ENCODE peak calls at places on chromosome 22, in ten cellular contexts. One of them, this sample, is unnamed.

GRCh38 chr22:19941365-19942070 is at the start of the genes COMT and TXNRD2:
- DNase-seq in AML-193: peak
- DNase-seq in IMR-90: peak
- DNase-seq in pancreas: peak
- DNase-seq in activated naive CD4-positive, alpha-beta T cell treated with anti-CD3 and anti-CD28 coated beads, Interleukin-2, amount 50 U/mL, for 16 hours: peak
- DNase-seq in HEK293T: peak
- DNase-seq in GOT3: no peak
- DNase-seq in right atrium auricular region: no peak
- DNase-seq in astrocyte of the spinal cord: peak
- DNase-seq in fibroblast of villous mesenchyme: peak
- DNase-seq in this sample: no peak

GRCh38 chr22:19118601-19118880 is 3.7 kb downstream of the DGCR2 start:
- DNase-seq in activated naive CD4-positive, alpha-beta T cell treated with anti-CD3 and anti-CD28 coated beads, Interleukin-2, amount 50 U/mL, for 16 hours: no peak
- DNase-seq in astrocyte of the spinal cord: no peak
- DNase-seq in pancreas: no peak
- DNase-seq in HEK293T: no peak
- DNase-seq in right atrium auricular region: no peak
- DNase-seq in IMR-90: no peak
- DNase-seq in AML-193: no peak
- DNase-seq in GOT3: no peak
- DNase-seq in fibroblast of villous mesenchyme: no peak
- DNase-seq in this sample: no peak

GRCh38 chr22:34236527-34236926 is 316.3 kb upstream of the LARGE1 start:
- DNase-seq in astrocyte of the spinal cord: no peak
- DNase-seq in pancreas: no peak
- DNase-seq in HEK293T: no peak
- DNase-seq in activated naive CD4-positive, alpha-beta T cell treated with anti-CD3 and anti-CD28 coated beads, Interleukin-2, amount 50 U/mL, for 16 hours: no peak
- DNase-seq in GOT3: no peak
- DNase-seq in fibroblast of villous mesenchyme: no peak
- DNase-seq in right atrium auricular region: peak
- DNase-seq in IMR-90: no peak
- DNase-seq in AML-193: no peak
- DNase-seq in this sample: no peak

GRCh38 chr22:30328466-30329049 is 1.8 kb upstream of the TBC1D10A start:
- DNase-seq in fibroblast of villous mesenchyme: peak
- DNase-seq in activated naive CD4-positive, alpha-beta T cell treated with anti-CD3 and anti-CD28 coated beads, Interleukin-2, amount 50 U/mL, for 16 hours: no peak
- DNase-seq in pancreas: no peak
- DNase-seq in right atrium auricular region: no peak
- DNase-seq in GOT3: no peak
- DNase-seq in astrocyte of the spinal cord: no peak
- DNase-seq in AML-193: no peak
- DNase-seq in IMR-90: no peak
- DNase-seq in HEK293T: no peak
- DNase-seq in this sample: no peak

GRCh38 chr22:31676700-31677099 is 14.7 kb upstream of the PISD start:
- DNase-seq in IMR-90: peak
- DNase-seq in GOT3: peak
- DNase-seq in HEK293T: no peak
- DNase-seq in fibroblast of villous mesenchyme: peak
- DNase-seq in astrocyte of the spinal cord: peak
- DNase-seq in pancreas: peak
- DNase-seq in right atrium auricular region: peak
- DNase-seq in AML-193: peak
- DNase-seq in activated naive CD4-positive, alpha-beta T cell treated with anti-CD3 and anti-CD28 coated beads, Interleukin-2, amount 50 U/mL, for 16 hours: peak
- DNase-seq in this sample: peak

GRCh38 chr22:31394326-31394725 is 5.1 kb upstream of the DRG1 start:
- DNase-seq in AML-193: no peak
- DNase-seq in pancreas: no peak
- DNase-seq in IMR-90: peak
- DNase-seq in HEK293T: no peak
- DNase-seq in activated naive CD4-positive, alpha-beta T cell treated with anti-CD3 and anti-CD28 coated beads, Interleukin-2, amount 50 U/mL, for 16 hours: no peak
- DNase-seq in right atrium auricular region: no peak
- DNase-seq in fibroblast of villous mesenchyme: no peak
- DNase-seq in GOT3: no peak
- DNase-seq in astrocyte of the spinal cord: no peak
- DNase-seq in this sample: no peak

GRCh38 chr22:38981659-38982007 is 514 bp upstream of the APOBEC3B start:
- DNase-seq in IMR-90: no peak
- DNase-seq in pancreas: no peak
- DNase-seq in AML-193: no peak
- DNase-seq in HEK293T: no peak
- DNase-seq in activated naive CD4-positive, alpha-beta T cell treated with anti-CD3 and anti-CD28 coated beads, Interleukin-2, amount 50 U/mL, for 16 hours: no peak
- DNase-seq in right atrium auricular region: no peak
- DNase-seq in astrocyte of the spinal cord: peak
- DNase-seq in GOT3: no peak
- DNase-seq in fibroblast of villous mesenchyme: no peak
- DNase-seq in this sample: no peak

GRCh38 chr22:31154975-31155374 is 5.0 kb upstream of the RNF185 start:
- DNase-seq in astrocyte of the spinal cord: no peak
- DNase-seq in HEK293T: no peak
- DNase-seq in fibroblast of villous mesenchyme: no peak
- DNase-seq in activated naive CD4-positive, alpha-beta T cell treated with anti-CD3 and anti-CD28 coated beads, Interleukin-2, amount 50 U/mL, for 16 hours: no peak
- DNase-seq in IMR-90: no peak
- DNase-seq in GOT3: no peak
- DNase-seq in pancreas: no peak
- DNase-seq in AML-193: no peak
- DNase-seq in right atrium auricular region: no peak
- DNase-seq in this sample: no peak

GRCh38 chr22:19117111-19117512 is 5.1 kb downstream of the DGCR2 start:
- DNase-seq in HEK293T: no peak
- DNase-seq in astrocyte of the spinal cord: no peak
- DNase-seq in fibroblast of villous mesenchyme: no peak
- DNase-seq in pancreas: no peak
- DNase-seq in IMR-90: no peak
- DNase-seq in AML-193: no peak
- DNase-seq in GOT3: no peak
- DNase-seq in activated naive CD4-positive, alpha-beta T cell treated with anti-CD3 and anti-CD28 coated beads, Interleukin-2, amount 50 U/mL, for 16 hours: no peak
- DNase-seq in right atrium auricular region: no peak
- DNase-seq in this sample: no peak

GRCh38 chr22:24728790-24729637 is 45.5 kb downstream of the PIWIL3 start:
- DNase-seq in pancreas: no peak
- DNase-seq in activated naive CD4-positive, alpha-beta T cell treated with anti-CD3 and anti-CD28 coated beads, Interleukin-2, amount 50 U/mL, for 16 hours: no peak
- DNase-seq in AML-193: peak
- DNase-seq in IMR-90: peak
- DNase-seq in HEK293T: no peak
- DNase-seq in GOT3: no peak
- DNase-seq in right atrium auricular region: peak
- DNase-seq in fibroblast of villous mesenchyme: peak
- DNase-seq in astrocyte of the spinal cord: peak
- DNase-seq in this sample: no peak

GRCh38 chr22:43176090-43176489 is 10.8 kb downstream of the TTLL12 start:
- DNase-seq in AML-193: no peak
- DNase-seq in IMR-90: no peak
- DNase-seq in activated naive CD4-positive, alpha-beta T cell treated with anti-CD3 and anti-CD28 coated beads, Interleukin-2, amount 50 U/mL, for 16 hours: no peak
- DNase-seq in pancreas: no peak
- DNase-seq in fibroblast of villous mesenchyme: no peak
- DNase-seq in right atrium auricular region: no peak
- DNase-seq in HEK293T: no peak
- DNase-seq in GOT3: no peak
- DNase-seq in astrocyte of the spinal cord: no peak
- DNase-seq in this sample: no peak

GRCh38 chr22:35458547-35459422 is 58.8 kb downstream of the MCM5 start:
- DNase-seq in GOT3: no peak
- DNase-seq in astrocyte of the spinal cord: no peak
- DNase-seq in AML-193: no peak
- DNase-seq in HEK293T: no peak
- DNase-seq in right atrium auricular region: no peak
- DNase-seq in IMR-90: no peak
- DNase-seq in fibroblast of villous mesenchyme: no peak
- DNase-seq in activated naive CD4-positive, alpha-beta T cell treated with anti-CD3 and anti-CD28 coated beads, Interleukin-2, amount 50 U/mL, for 16 hours: no peak
- DNase-seq in pancreas: no peak
- DNase-seq in this sample: no peak

GRCh38 chr22:48743601-48744282 is 1083.9 kb downstream of the BRD1 start:
- DNase-seq in HEK293T: no peak
- DNase-seq in pancreas: no peak
- DNase-seq in activated naive CD4-positive, alpha-beta T cell treated with anti-CD3 and anti-CD28 coated beads, Interleukin-2, amount 50 U/mL, for 16 hours: no peak
- DNase-seq in right atrium auricular region: peak
- DNase-seq in astrocyte of the spinal cord: no peak
- DNase-seq in GOT3: no peak
- DNase-seq in IMR-90: no peak
- DNase-seq in fibroblast of villous mesenchyme: no peak
- DNase-seq in AML-193: no peak
- DNase-seq in this sample: peak

GRCh38 chr22:26174280-26174679 is 5.0 kb downstream of the SEZ6L start:
- DNase-seq in right atrium auricular region: no peak
- DNase-seq in AML-193: no peak
- DNase-seq in astrocyte of the spinal cord: no peak
- DNase-seq in GOT3: no peak
- DNase-seq in pancreas: no peak
- DNase-seq in fibroblast of villous mesenchyme: no peak
- DNase-seq in IMR-90: no peak
- DNase-seq in HEK293T: peak
- DNase-seq in activated naive CD4-positive, alpha-beta T cell treated with anti-CD3 and anti-CD28 coated beads, Interleukin-2, amount 50 U/mL, for 16 hours: no peak
- DNase-seq in this sample: no peak

GRCh38 chr22:22771696-22772377 is 115.8 kb upstream of the IGLL5 start:
- DNase-seq in right atrium auricular region: peak
- DNase-seq in AML-193: no peak
- DNase-seq in activated naive CD4-positive, alpha-beta T cell treated with anti-CD3 and anti-CD28 coated beads, Interleukin-2, amount 50 U/mL, for 16 hours: no peak
- DNase-seq in GOT3: no peak
- DNase-seq in HEK293T: no peak
- DNase-seq in astrocyte of the spinal cord: no peak
- DNase-seq in IMR-90: no peak
- DNase-seq in fibroblast of villous mesenchyme: no peak
- DNase-seq in pancreas: no peak
- DNase-seq in this sample: peak

GRCh38 chr22:42695294-42695693 is 25.4 kb downstream of the A4GALT start:
- DNase-seq in GOT3: no peak
- DNase-seq in right atrium auricular region: no peak
- DNase-seq in HEK293T: no peak
- DNase-seq in IMR-90: no peak
- DNase-seq in fibroblast of villous mesenchyme: no peak
- DNase-seq in astrocyte of the spinal cord: no peak
- DNase-seq in pancreas: no peak
- DNase-seq in AML-193: no peak
- DNase-seq in activated naive CD4-positive, alpha-beta T cell treated with anti-CD3 and anti-CD28 coated beads, Interleukin-2, amount 50 U/mL, for 16 hours: no peak
- DNase-seq in this sample: no peak

GRCh38 chr22:24322522-24322921 is 51.9 kb downstream of the SPECC1L start:
- DNase-seq in HEK293T: no peak
- DNase-seq in right atrium auricular region: no peak
- DNase-seq in activated naive CD4-positive, alpha-beta T cell treated with anti-CD3 and anti-CD28 coated beads, Interleukin-2, amount 50 U/mL, for 16 hours: no peak
- DNase-seq in AML-193: no peak
- DNase-seq in pancreas: no peak
- DNase-seq in GOT3: no peak
- DNase-seq in astrocyte of the spinal cord: no peak
- DNase-seq in IMR-90: no peak
- DNase-seq in fibroblast of villous mesenchyme: no peak
- DNase-seq in this sample: no peak

GRCh38 chr22:19639610-19640135 is 74.6 kb upstream of the SEPTIN5 start:
- DNase-seq in IMR-90: no peak
- DNase-seq in pancreas: no peak
- DNase-seq in right atrium auricular region: no peak
- DNase-seq in astrocyte of the spinal cord: no peak
- DNase-seq in fibroblast of villous mesenchyme: no peak
- DNase-seq in activated naive CD4-positive, alpha-beta T cell treated with anti-CD3 and anti-CD28 coated beads, Interleukin-2, amount 50 U/mL, for 16 hours: no peak
- DNase-seq in HEK293T: no peak
- DNase-seq in GOT3: no peak
- DNase-seq in AML-193: no peak
- DNase-seq in this sample: no peak

GRCh38 chr22:44365196-44365802 is 52.5 kb upstream of the SHISAL1 start:
- DNase-seq in GOT3: no peak
- DNase-seq in activated naive CD4-positive, alpha-beta T cell treated with anti-CD3 and anti-CD28 coated beads, Interleukin-2, amount 50 U/mL, for 16 hours: no peak
- DNase-seq in pancreas: no peak
- DNase-seq in IMR-90: no peak
- DNase-seq in HEK293T: no peak
- DNase-seq in astrocyte of the spinal cord: no peak
- DNase-seq in AML-193: no peak
- DNase-seq in right atrium auricular region: no peak
- DNase-seq in fibroblast of villous mesenchyme: no peak
- DNase-seq in this sample: no peak

GRCh38 chr22:46521994-46522393 is 15.4 kb downstream of the CELSR1 start:
- DNase-seq in GOT3: no peak
- DNase-seq in right atrium auricular region: no peak
- DNase-seq in astrocyte of the spinal cord: no peak
- DNase-seq in pancreas: no peak
- DNase-seq in IMR-90: no peak
- DNase-seq in activated naive CD4-positive, alpha-beta T cell treated with anti-CD3 and anti-CD28 coated beads, Interleukin-2, amount 50 U/mL, for 16 hours: no peak
- DNase-seq in fibroblast of villous mesenchyme: no peak
- DNase-seq in AML-193: no peak
- DNase-seq in HEK293T: no peak
- DNase-seq in this sample: no peak

GRCh38 chr22:44018594-44018993 is 5.5 kb upstream of the PARVB start:
- DNase-seq in AML-193: no peak
- DNase-seq in activated naive CD4-positive, alpha-beta T cell treated with anti-CD3 and anti-CD28 coated beads, Interleukin-2, amount 50 U/mL, for 16 hours: no peak
- DNase-seq in GOT3: no peak
- DNase-seq in IMR-90: no peak
- DNase-seq in pancreas: no peak
- DNase-seq in HEK293T: no peak
- DNase-seq in right atrium auricular region: no peak
- DNase-seq in fibroblast of villous mesenchyme: no peak
- DNase-seq in astrocyte of the spinal cord: no peak
- DNase-seq in this sample: no peak

GRCh38 chr22:32444068-32444467 is 20.2 kb downstream of the BPIFC start:
- DNase-seq in GOT3: no peak
- DNase-seq in right atrium auricular region: no peak
- DNase-seq in AML-193: no peak
- DNase-seq in pancreas: no peak
- DNase-seq in IMR-90: no peak
- DNase-seq in HEK293T: peak
- DNase-seq in fibroblast of villous mesenchyme: peak
- DNase-seq in activated naive CD4-positive, alpha-beta T cell treated with anti-CD3 and anti-CD28 coated beads, Interleukin-2, amount 50 U/mL, for 16 hours: no peak
- DNase-seq in astrocyte of the spinal cord: no peak
- DNase-seq in this sample: no peak

GRCh38 chr22:45208993-45209838 is 31.5 kb downstream of the KIAA0930 start:
- DNase-seq in IMR-90: peak
- DNase-seq in fibroblast of villous mesenchyme: peak
- DNase-seq in GOT3: no peak
- DNase-seq in activated naive CD4-positive, alpha-beta T cell treated with anti-CD3 and anti-CD28 coated beads, Interleukin-2, amount 50 U/mL, for 16 hours: no peak
- DNase-seq in HEK293T: peak
- DNase-seq in pancreas: peak
- DNase-seq in AML-193: no peak
- DNase-seq in astrocyte of the spinal cord: peak
- DNase-seq in right atrium auricular region: no peak
- DNase-seq in this sample: no peak

GRCh38 chr22:16960220-16960883 is 47.7 kb downstream of the GAB4 start:
- DNase-seq in AML-193: no peak
- DNase-seq in HEK293T: peak
- DNase-seq in astrocyte of the spinal cord: no peak
- DNase-seq in GOT3: no peak
- DNase-seq in pancreas: no peak
- DNase-seq in fibroblast of villous mesenchyme: no peak
- DNase-seq in IMR-90: no peak
- DNase-seq in activated naive CD4-positive, alpha-beta T cell treated with anti-CD3 and anti-CD28 coated beads, Interleukin-2, amount 50 U/mL, for 16 hours: no peak
- DNase-seq in right atrium auricular region: no peak
- DNase-seq in this sample: no peak